ENCODE peak calls at places on chromosomes 6 and 20, in four cellular contexts. G is tibial nerve, A is testis, R is stomach. L is an unnamed sample.

GRCh38 chr6:24584390-24584735 is 61.6 kb downstream of the KIAA0319 start:
- DNase-seq in R (no peak), A (no peak), G (no peak), L (no peak)

GRCh38 chr6:159169193-159169555 is at the start of gene FNDC1:
- DNase-seq in R (no peak), G (no peak), A (peak; percentile 49), L (no peak)

GRCh38 chr20:8097307-8097706 is 34.8 kb upstream of the PLCB1 start:
- DNase-seq in A (no peak), R (no peak), G (no peak), L (no peak)

GRCh38 chr6:96249748-96250147 is 234.0 kb downstream of the FUT9 start:
- DNase-seq in A (no peak), G (no peak), R (peak; percentile 41), L (no peak)

GRCh38 chr6:12749531-12750379 is 33.2 kb downstream of the PHACTR1 start:
- DNase-seq in G (no peak), A (peak; percentile 14), R (no peak), L (no peak)

GRCh38 chr6:107230024-107230423 is 114.7 kb upstream of the BEND3 start:
- DNase-seq in A (no peak), G (no peak), R (no peak), L (no peak)

GRCh38 chr6:678515-678914 is 14.4 kb downstream of the EXOC2 start:
- DNase-seq in A (no peak), R (no peak), G (no peak), L (no peak)

GRCh38 chr20:23327617-23328333 is 22.8 kb upstream of the NXT1 start:
- DNase-seq in G (no peak), A (no peak), R (no peak), L (no peak)

GRCh38 chr6:64259372-64259771 is 623.8 kb downstream of the PHF3 start:
- DNase-seq in A (no peak), R (no peak), G (no peak), L (no peak)

GRCh38 chr20:18144541-18145099 is 7.0 kb downstream of the KAT14 start:
- DNase-seq in G (no peak), A (no peak), R (no peak), L (no peak)

DNA sequence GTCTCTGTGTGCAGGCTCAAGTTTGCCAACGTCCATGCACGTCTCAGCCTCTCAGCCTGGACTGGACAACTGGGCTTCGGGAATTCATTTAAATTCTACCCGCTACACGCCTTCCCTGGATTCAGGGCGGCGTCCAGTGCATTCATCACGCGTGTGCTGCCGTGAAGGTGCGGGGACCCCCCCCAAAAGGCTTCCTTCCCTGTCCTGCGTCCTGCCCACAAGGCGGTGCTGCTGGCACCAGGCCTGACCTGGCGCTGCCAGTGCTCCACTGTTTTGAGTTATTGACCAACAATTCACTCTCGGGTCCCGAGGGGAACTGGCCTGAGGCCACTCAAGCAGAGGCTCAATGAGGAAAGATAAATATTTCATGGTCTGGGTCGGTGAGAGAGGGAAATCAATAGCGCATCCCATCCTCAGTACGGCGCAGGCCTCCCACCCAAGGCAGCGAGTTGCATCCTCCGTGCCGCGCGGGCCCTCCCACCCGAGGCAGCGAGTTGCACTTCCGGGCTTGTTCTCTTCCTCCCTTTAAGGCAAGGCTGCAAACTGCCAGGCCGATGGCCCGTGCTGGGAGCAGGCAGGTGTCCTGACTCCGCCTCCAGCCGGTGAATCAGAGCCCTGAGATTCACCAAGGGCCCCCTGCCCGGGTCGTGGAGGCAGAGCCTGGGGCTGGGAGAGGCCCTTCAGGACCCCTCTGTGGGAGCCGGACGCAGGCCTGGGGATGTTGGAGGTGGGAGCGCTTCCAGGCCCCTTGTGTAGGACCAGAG is 22.8 kb upstream of the BHLHE23 start:
- DNase-seq in R (no peak), A (no peak), G (no peak), L (no peak)
- H3K27me3 ChIP-seq in R (peaks cover 97% of the 10 kb centered on the region), A (no peaks in the 10 kb centered on the region), G (no peaks in the 10 kb centered on the region), L (no peaks in the 10 kb centered on the region)

DNA sequence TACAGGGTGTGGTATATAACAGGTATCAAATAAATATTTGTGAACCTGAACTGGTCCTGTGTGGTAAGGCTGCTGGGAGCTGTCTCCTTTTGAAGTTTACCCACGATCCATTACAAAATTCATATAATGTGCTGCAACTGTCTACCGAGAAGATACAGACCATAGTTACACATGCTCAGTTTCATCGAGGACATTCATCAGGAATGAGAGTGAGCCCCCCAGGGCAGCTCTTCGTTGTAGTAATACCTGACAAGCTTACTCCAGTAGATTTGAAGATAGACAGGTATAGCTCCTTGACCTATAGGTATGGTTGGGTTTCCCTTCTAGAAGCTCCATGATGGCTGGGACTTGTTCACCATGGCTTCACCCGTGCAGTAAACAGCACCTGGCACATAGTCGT is 25.7 kb downstream of the ARMC2 start:
- DNase-seq in R (no peak), A (no peak), G (no peak), L (no peak)
- H3K4me1 ChIP-seq in R (peaks cover 5% of the 10 kb centered on the region), A (no peaks in the 10 kb centered on the region), G (peaks cover 58% of the 10 kb centered on the region), L (peaks cover 14% of the 10 kb centered on the region)

GRCh38 chr6:45931254-45931653 is 84.4 kb downstream of the CLIC5 start:
- DNase-seq in G (no peak), R (no peak), A (no peak), L (no peak)

GRCh38 chr6:45928721-45929305 is 86.8 kb downstream of the CLIC5 start:
- DNase-seq in A (no peak), G (no peak), R (no peak), L (no peak)

GRCh38 chr6:45930419-45931059 is 85.1 kb downstream of the CLIC5 start:
- DNase-seq in A (peak; percentile 87), R (peak; percentile 71), G (peak; percentile 89), L (no peak)

GRCh38 chr6:45927421-45928234 is 88.0 kb downstream of the CLIC5 start:
- DNase-seq in R (no peak), A (no peak), G (no peak), L (no peak)

GRCh38 chr6:45929421-45930361 is 86.0 kb downstream of the CLIC5 start:
- DNase-seq in A (no peak), R (no peak), G (no peak), L (no peak)
- H3K27me3 ChIP-seq in A (no peaks in the 10 kb centered on the region), R (no peaks in the 10 kb centered on the region), G (no peaks in the 10 kb centered on the region), L (no peaks in the 10 kb centered on the region)

GRCh38 chr6:37025621-37026466 is 20.4 kb downstream of the FGD2 start:
- DNase-seq in A (no peak), G (no peak), R (no peak), L (no peak)
- H3K4me1 ChIP-seq in A (no peaks in the 10 kb centered on the region), G (no peaks in the 10 kb centered on the region), R (no peaks in the 10 kb centered on the region), L (peaks cover 6% of the 10 kb centered on the region)

L was measured in esophagus muscularis mucosa.